ENCODE peak calls at places on chromosomes 2 and 18, in nine cellular contexts. K is activated CD4-positive, alpha-beta T cell treated with anti-CD3 and anti-CD28 coated beads for 4 hours; P is stimulated activated effector memory CD8-positive, alpha-beta T cell treated with anti-CD3 and anti-CD28 coated beads, Interleukin-12 subunit alpha, Interleukin-12 subunit beta, amount 100 ng/mL, for 72 hours; I is HTR-8/SVneo; T is left ventricle myocardium inferior; E is hypothalamus; D is RCC 7860; A is stimulated activated CD8-positive, alpha-beta memory T cell treated with anti-CD3 and anti-CD28 coated beads, Interleukin-4, amount 100 ng/mL, for 24 hours; V is C1 segment of cervical spinal cord. M is an unnamed sample.

GRCh38 chr2:212124597-212124996 is 414.0 kb downstream of the ERBB4 start:
- DNase-seq in K (no peak), D (no peak), V (no peak), P (no peak), A (no peak), E (no peak), I (no peak), T (no peak), M (no peak)

GRCh38 chr18:56563568-56563967 is 74.8 kb downstream of the TXNL1 start:
- DNase-seq in I (no peak), D (no peak), A (no peak), K (no peak), P (no peak), E (no peak), V (no peak), T (no peak), M (no peak)

GRCh38 chr2:235688511-235689426 is 194.9 kb downstream of the AGAP1 start:
- DNase-seq in A (no peak), E (no peak), P (no peak), K (no peak), T (no peak), I (no peak), D (no peak), V (no peak), M (no peak)

GRCh38 chr2:27264253-27264752 is 1.5 kb upstream of the SLC30A3 start:
- DNase-seq in K (no peak), E (no peak), P (no peak), A (no peak), T (no peak), I (no peak), D (no peak), V (no peak), M (no peak)

GRCh38 chr2:203455209-203455608 is 79.9 kb downstream of the RAPH1 start:
- DNase-seq in E (no peak), T (no peak), K (no peak), A (no peak), V (no peak), P (no peak), D (no peak), I (no peak), M (no peak)

GRCh38 chr2:202032841-202033316 is 776 bp upstream of the FZD7 start:
- DNase-seq in K (peak), A (peak), V (no peak), P (peak), I (peak), D (no peak), T (peak), E (peak), M (peak)

GRCh38 chr2:120594856-120595685 is 140.6 kb upstream of the GLI2 start:
- DNase-seq in P (no peak), I (peak), D (no peak), A (no peak), T (no peak), K (no peak), V (no peak), E (no peak), M (no peak)

GRCh38 chr2:25976884-25977741 is 5.2 kb downstream of the KIF3C start:
- DNase-seq in D (peak), I (no peak), A (no peak), E (no peak), K (no peak), V (no peak), T (no peak), P (no peak), M (no peak)

GRCh38 chr18:49778826-49779465 is 34.4 kb downstream of the ACAA2 start:
- DNase-seq in E (no peak), I (no peak), K (no peak), V (no peak), A (no peak), P (no peak), T (no peak), D (no peak), M (no peak)

GRCh38 chr2:53490659-53491058 is 276.9 kb upstream of the CHAC2 start:
- DNase-seq in E (peak), T (peak), V (no peak), A (no peak), D (peak), P (no peak), I (no peak), K (no peak), M (no peak)

GRCh38 chr2:6656633-6657032 is 209.1 kb downstream of the CMPK2 start:
- DNase-seq in D (no peak), A (no peak), E (no peak), T (no peak), I (no peak), K (no peak), V (no peak), P (no peak), M (no peak)

M was measured in KG1.